ENCODE peak calls at places on chromosomes 5 and 9, in seven cellular contexts. L is IMR-90, S is psoas muscle, Q is RWPE1, O is K562, T is aorta, V is epithelial cell of prostate. E is an unnamed sample.

GRCh38 chr5:118042076-118042475 is 946.3 kb downstream of the DTWD2 start:
- DNase-seq in L (no peak), S (no peak), Q (no peak), O (no peak), T (no peak), V (no peak), E (no peak)

GRCh38 chr9:101235105-101235866 is 149.5 kb downstream of the BAAT start:
- DNase-seq in L (no peak), S (no peak), Q (peak; percentile 28), O (no peak), T (no peak), V (no peak), E (no peak)

GRCh38 chr9:95025213-95026170 is 292.0 kb downstream of the FANCC start:
- DNase-seq in L (peak; percentile 94), S (peak; percentile 68), Q (no peak), O (peak; percentile 31), T (peak; percentile 87), V (no peak), E (no peak)

GRCh38 chr5:143355710-143356109 is 47.8 kb downstream of the NR3C1 start:
- DNase-seq in L (peak; percentile 96), S (peak; percentile 38), Q (peak; percentile 96), O (peak; percentile 41), T (no peak), V (peak; percentile 89), E (no peak)

GRCh38 chr9:115883467-115884329 is 269.9 kb upstream of the PAPPA start:
- DNase-seq in L (peak; percentile 60), S (no peak), Q (peak; percentile 85), O (no peak), T (no peak), V (peak; percentile 18), E (no peak)

GRCh38 chr9:100472725-100473261 is at the start of gene TMEFF1:
- DNase-seq in L (peak; percentile 26), S (peak; percentile 42), Q (peak; percentile 57), O (peak; percentile 83), T (peak; percentile 78), V (no peak), E (peak; percentile 78)

GRCh38 chr9:130263601-130264413 is 1.8 kb upstream of the HMCN2 start:
- DNase-seq in L (no peak), S (no peak), Q (no peak), O (no peak), T (peak; percentile 52), V (peak; percentile 3), E (no peak)

GRCh38 chr5:9720361-9720760 is 90.2 kb upstream of the TAS2R1 start:
- DNase-seq in L (no peak), S (no peak), Q (no peak), O (no peak), T (no peak), V (no peak), E (no peak)

GRCh38 chr9:122810306-122810946 is 10.5 kb downstream of the OR1K1 start:
- DNase-seq in L (peak; percentile 74), S (peak; percentile 63), Q (peak; percentile 89), O (peak; percentile 74), T (peak; percentile 90), V (no peak), E (peak; percentile 9)

GRCh38 chr5:176470539-176470938 is 22.4 kb downstream of the FAF2 start:
- DNase-seq in L (peak; percentile 12), S (no peak), Q (no peak), O (no peak), T (no peak), V (no peak), E (no peak)

GRCh38 chr5:176461349-176461748 is 13.2 kb downstream of the FAF2 start:
- DNase-seq in L (no peak), S (no peak), Q (no peak), O (no peak), T (no peak), V (no peak), E (no peak)

GRCh38 chr5:176463113-176463764 is 15.1 kb downstream of the FAF2 start:
- DNase-seq in L (no peak), S (no peak), Q (no peak), O (no peak), T (no peak), V (no peak), E (no peak)

GRCh38 chr5:176469293-176469692 is 21.1 kb downstream of the FAF2 start:
- DNase-seq in L (no peak), S (no peak), Q (no peak), O (no peak), T (no peak), V (no peak), E (no peak)

DNA sequence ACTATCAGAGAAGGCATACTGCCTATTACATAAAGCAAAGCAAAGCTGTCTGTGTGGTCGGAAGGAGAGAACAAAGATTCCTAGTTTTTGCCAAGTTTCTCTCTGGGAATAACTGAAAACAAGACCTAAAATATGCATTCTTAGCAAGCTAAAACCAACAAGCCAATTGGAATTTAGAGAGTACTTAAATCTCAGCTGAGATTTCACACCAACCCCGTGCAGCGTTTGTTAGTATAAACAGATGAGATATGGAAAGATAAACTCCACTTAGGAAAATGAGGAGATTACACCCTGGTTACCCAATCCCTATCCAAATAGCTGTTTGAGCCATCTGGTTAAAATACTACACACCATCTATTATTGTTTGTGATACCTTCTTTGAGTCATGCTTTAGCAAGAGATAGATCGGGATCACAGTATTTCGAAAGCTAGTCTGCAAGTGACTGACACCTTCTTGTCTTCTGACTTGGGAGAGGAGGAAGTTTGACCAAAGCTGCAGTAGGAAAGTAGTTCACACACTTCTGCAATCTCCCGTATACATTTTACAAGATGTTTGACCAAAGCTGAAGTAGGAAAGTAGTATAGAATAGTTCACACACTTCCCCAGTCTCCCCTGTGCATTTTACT is 18.2 kb downstream of the FAF2 start:
- DNase-seq in L (peak; percentile 87), S (no peak), Q (peak; percentile 56), O (no peak), T (no peak), V (no peak), E (no peak)
- H3K27ac ChIP-seq in L (no peak overlapping the region), S (peak overlapping the region; percentile 23), Q (no peak overlapping the region), O (no peak overlapping the region), T (no peak overlapping the region), V (peak overlapping the region; percentile 31), E (no peak overlapping the region)

DNA sequence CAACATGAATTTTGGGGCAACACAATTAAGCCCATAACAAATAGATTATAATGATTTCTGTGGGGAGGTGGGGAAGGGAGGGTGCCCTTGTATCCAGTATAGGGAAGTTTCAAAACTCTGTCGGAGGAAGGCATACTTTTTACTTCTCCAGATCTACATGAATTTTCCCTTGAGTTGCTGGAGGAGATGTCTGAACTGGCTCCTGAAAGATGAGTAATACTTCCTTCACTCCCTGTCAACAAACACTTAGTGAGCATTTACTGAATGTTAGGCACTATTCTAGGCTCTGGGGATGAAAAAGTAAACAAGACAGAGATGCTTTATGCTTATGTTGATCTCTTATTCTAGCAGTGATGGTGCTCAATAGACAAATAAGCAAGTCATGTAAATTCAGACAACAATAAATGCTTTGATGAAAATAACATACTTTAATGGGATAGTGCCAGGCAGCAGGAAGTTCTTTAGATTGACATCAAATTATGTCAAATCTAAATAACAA is 197.9 kb upstream of the ANKH start:
- DNase-seq in L (no peak), S (no peak), Q (peak; percentile 13), O (no peak), T (no peak), V (no peak), E (no peak)
- H3K27ac ChIP-seq in L (no peak overlapping the region), S (no peak overlapping the region), Q (no peak overlapping the region), O (no peak overlapping the region), T (no peak overlapping the region), V (no peak overlapping the region), E (no peak overlapping the region)

GRCh38 chr5:56142620-56143431 is 90.3 kb downstream of the ANKRD55 start:
- DNase-seq in L (no peak), S (no peak), Q (peak; percentile 18), O (no peak), T (no peak), V (peak; percentile 6), E (no peak)
- H3K27ac ChIP-seq in L (no peak overlapping the region), S (no peak overlapping the region), Q (no peak overlapping the region), O (no peak overlapping the region), T (no peak overlapping the region), V (no peak overlapping the region), E (no peak overlapping the region)

GRCh38 chr5:178529080-178529479 is 61.1 kb downstream of the COL23A1 start:
- DNase-seq in L (no peak), S (no peak), Q (no peak), O (no peak), T (no peak), V (no peak), E (no peak)
- H3K27ac ChIP-seq in L (no peak overlapping the region), S (no peak overlapping the region), Q (peak overlapping the region; percentile 90), O (no peak overlapping the region), T (no peak overlapping the region), V (no peak overlapping the region), E (no peak overlapping the region)

GRCh38 chr5:127002390-127002789 is 28.0 kb downstream of the MARCHF3 start:
- DNase-seq in L (peak; percentile 34), S (no peak), Q (no peak), O (no peak), T (no peak), V (no peak), E (no peak)
- H3K27ac ChIP-seq in L (peak overlapping the region; percentile 16), S (no peak overlapping the region), Q (no peak overlapping the region), O (no peak overlapping the region), T (no peak overlapping the region), V (no peak overlapping the region), E (peak overlapping the region; percentile 18)

GRCh38 chr9:131667576-131667975 is 72.3 kb downstream of the RAPGEF1 start:
- DNase-seq in L (no peak), S (no peak), Q (no peak), O (no peak), T (no peak), V (no peak), E (no peak)
- H3K27ac ChIP-seq in L (no peak overlapping the region), S (peak overlapping the region; percentile 64), Q (no peak overlapping the region), O (no peak overlapping the region), T (peak overlapping the region; percentile 35), V (no peak overlapping the region), E (peak overlapping the region; percentile 40)

E was measured in caudate nucleus.